ENCODE peak calls at places on chromosomes 12 and 14, in six cellular contexts. Z is activated CD8-positive, alpha-beta T cell treated with anti-CD3 and anti-CD28 coated beads, Interleukin-2, amount 10 ng/mL, durations not matched to agents 7 days and 5 days; Y is GM12891; G is NT2/D1; N is ACHN; A is progenitor cell of endocrine pancreas. P is an unnamed sample.

GRCh38 chr12:56387152-56387551 is 24.5 kb upstream of the APOF start:
- DNase-seq in A (no peak), Y (no peak), G (no peak), Z (no peak), N (no peak), P (no peak)

GRCh38 chr12:47789141-47789540 is 16.1 kb downstream of the SLC48A1 start:
- DNase-seq in A (no peak), Z (no peak), G (no peak), Y (no peak), N (no peak), P (no peak)

GRCh38 chr14:99320105-99320572 is 48.1 kb upstream of the BCL11B start:
- DNase-seq in A (no peak), Y (peak; percentile 83), G (peak; percentile 39), Z (peak; percentile 79), N (peak; percentile 44), P (peak; percentile 60)

GRCh38 chr12:79327465-79327864 is 363.3 kb downstream of the PAWR start:
- DNase-seq in A (no peak), N (no peak), Z (no peak), Y (no peak), G (no peak), P (no peak)

GRCh38 chr12:11812558-11813421 is 163.3 kb downstream of the ETV6 start:
- DNase-seq in Y (no peak), Z (no peak), G (peak; percentile 73), A (peak; percentile 35), N (no peak), P (peak; percentile 33)

GRCh38 chr12:106585862-106586534 is 3.2 kb downstream of the RFX4 start:
- DNase-seq in Y (peak; percentile 10), G (no peak), A (peak; percentile 23), Z (no peak), N (no peak), P (no peak)

GRCh38 chr12:30794591-30795409 is 40.0 kb upstream of the CAPRIN2 start:
- DNase-seq in G (peak; percentile 99), Z (peak; percentile 38), Y (no peak), A (no peak), N (peak; percentile 85), P (no peak)

GRCh38 chr14:40574780-40575179 is 1031.9 kb upstream of the LRFN5 start:
- DNase-seq in N (no peak), A (no peak), Z (no peak), Y (no peak), G (no peak), P (no peak)

GRCh38 chr12:122421263-122421814 is 1.1 kb downstream of the CLIP1 start:
- DNase-seq in A (no peak), Z (peak; percentile 46), N (peak; percentile 66), G (no peak), Y (no peak), P (peak; percentile 58)

GRCh38 chr12:292186-292585 is 29.6 kb upstream of the SLC6A13 start:
- DNase-seq in G (no peak), Z (no peak), Y (no peak), A (no peak), N (peak; percentile 20), P (no peak)

GRCh38 chr12:40907115-40907521 is 214.9 kb downstream of the CNTN1 start:
- DNase-seq in N (peak; percentile 60), G (no peak), Y (no peak), A (no peak), Z (no peak), P (no peak)

GRCh38 chr12:78470354-78471195 is 394.0 kb upstream of the SYT1 start:
- DNase-seq in Z (no peak), G (peak; percentile 27), A (no peak), N (peak; percentile 74), Y (no peak), P (peak; percentile 23)

GRCh38 chr12:53414756-53415417 is 8.8 kb upstream of the AMHR2 start:
- DNase-seq in G (no peak), Z (no peak), A (no peak), N (no peak), Y (no peak), P (no peak)

GRCh38 chr12:124713041-124713435 is 145.6 kb upstream of the NCOR2 start:
- DNase-seq in N (no peak), Y (no peak), A (no peak), G (no peak), Z (no peak), P (peak; percentile 18)

GRCh38 chr12:51188359-51189051 is 15.6 kb upstream of the TFCP2 start:
- DNase-seq in Y (no peak), N (no peak), G (no peak), A (no peak), Z (no peak), P (no peak)

GRCh38 chr14:61076531-61076930 is 95.5 kb downstream of the SLC38A6 start:
- DNase-seq in G (no peak), Z (no peak), N (no peak), Y (no peak), A (no peak), P (peak; percentile 58)

GRCh38 chr12:94098466-94098865 is 49.9 kb upstream of the PLXNC1 start:
- DNase-seq in G (no peak), N (no peak), Z (no peak), A (no peak), Y (no peak), P (no peak)

GRCh38 chr12:109192358-109192757 is 76.0 kb downstream of the ACACB start:
- DNase-seq in N (peak; percentile 83), A (no peak), Y (no peak), Z (no peak), G (no peak), P (peak; percentile 58)

GRCh38 chr12:5072326-5072725 is 28.6 kb downstream of the KCNA5 start:
- DNase-seq in G (no peak), Y (no peak), A (no peak), Z (no peak), N (no peak), P (no peak)

GRCh38 chr14:41606249-41607118 is at the start of gene LRFN5:
- DNase-seq in G (no peak), Y (no peak), A (peak; percentile 43), N (no peak), Z (no peak), P (peak; percentile 69)

GRCh38 chr12:95351745-95352144 is 122.2 kb upstream of the METAP2 start:
- DNase-seq in Y (no peak), Z (no peak), A (no peak), N (no peak), G (no peak), P (no peak)

GRCh38 chr12:82057770-82058169 is 298.6 kb upstream of the PPFIA2 start:
- DNase-seq in Y (no peak), Z (no peak), N (peak; percentile 32), A (no peak), G (no peak), P (no peak)

GRCh38 chr12:57766464-57767311 is at the start of gene CYP27B1:
- DNase-seq in G (no peak), N (peak; percentile 52), Z (no peak), A (no peak), Y (no peak), P (peak; percentile 45)

P was measured in cardiac muscle cell.